ENCODE peak calls at places on chromosomes 5 and 9, in seven cellular contexts. T, A, M, B, U, J and L are unnamed samples.

GRCh38 chr5:68894673-68895072 is 199.1 kb upstream of the SLC30A5 start:
- DNase-seq in T (no peak), A (peak), M (no peak), B (no peak), U (no peak), J (peak), L (no peak)

GRCh38 chr5:77168187-77168883 is 42.1 kb upstream of the PDE8B start:
- DNase-seq in T (no peak), A (no peak), M (no peak), B (peak), U (no peak), J (no peak), L (no peak)

GRCh38 chr5:135193213-135194125 is 159.4 kb upstream of the PITX1 start:
- DNase-seq in T (no peak), A (peak), M (no peak), B (peak), U (no peak), J (no peak), L (peak)

GRCh38 chr9:133792721-133793470 is 54.7 kb upstream of the SARDH start:
- DNase-seq in T (peak), A (peak), M (peak), B (peak), U (no peak), J (peak), L (peak)

GRCh38 chr9:133956520-133957076 is 35.5 kb downstream of the VAV2 start:
- DNase-seq in T (no peak), A (peak), M (peak), B (peak), U (no peak), J (peak), L (peak)

GRCh38 chr9:135379540-135380267 is 99.9 kb upstream of the PPP1R26 start:
- DNase-seq in T (no peak), A (no peak), M (no peak), B (no peak), U (no peak), J (no peak), L (no peak)

GRCh38 chr5:20832204-20833080 is 844.4 kb upstream of the CDH18 start:
- DNase-seq in T (no peak), A (no peak), M (no peak), B (no peak), U (no peak), J (no peak), L (no peak)

GRCh38 chr9:20692554-20692953 is 8.5 kb downstream of the FOCAD start:
- DNase-seq in T (no peak), A (peak), M (no peak), B (peak), U (no peak), J (peak), L (peak)

GRCh38 chr5:141882594-141883183 is 4.5 kb upstream of the PCDH1 start:
- DNase-seq in T (no peak), A (peak), M (peak), B (no peak), U (no peak), J (no peak), L (no peak)

GRCh38 chr5:84378961-84379360 is 5.7 kb downstream of the EDIL3 start:
- DNase-seq in T (no peak), A (no peak), M (no peak), B (peak), U (no peak), J (no peak), L (peak)

GRCh38 chr9:90871327-90871935 is 69.8 kb downstream of the SYK start:
- DNase-seq in T (no peak), A (no peak), M (no peak), B (no peak), U (no peak), J (peak), L (no peak)

GRCh38 chr5:116652196-116652729 is 77.6 kb upstream of the SEMA6A start:
- DNase-seq in T (peak), A (peak), M (peak), B (peak), U (peak), J (peak), L (peak)

GRCh38 chr5:143217065-143217803 is 186.3 kb downstream of the NR3C1 start:
- DNase-seq in T (no peak), A (peak), M (no peak), B (peak), U (no peak), J (no peak), L (peak)

GRCh38 chr9:27749838-27750237 is 176.6 kb upstream of the C9orf72 start:
- DNase-seq in T (no peak), A (peak), M (peak), B (no peak), U (peak), J (no peak), L (no peak)

GRCh38 chr5:11046160-11046559 is 285.1 kb upstream of the DAP start:
- DNase-seq in T (no peak), A (peak), M (peak), B (peak), U (no peak), J (no peak), L (peak)

GRCh38 chr9:132588098-132588497 is 5.7 kb downstream of the BARHL1 start:
- DNase-seq in T (no peak), A (no peak), M (no peak), B (no peak), U (no peak), J (no peak), L (no peak)

GRCh38 chr5:35900997-35901396 is 37.4 kb downstream of the CAPSL start:
- DNase-seq in T (no peak), A (no peak), M (no peak), B (no peak), U (no peak), J (no peak), L (no peak)

GRCh38 chr9:134226221-134226930 is 62.0 kb upstream of the RNU6ATAC start:
- DNase-seq in T (no peak), A (no peak), M (no peak), B (peak), U (no peak), J (no peak), L (peak)

GRCh38 chr5:84403773-84404172 is 19.1 kb upstream of the EDIL3 start:
- DNase-seq in T (no peak), A (no peak), M (no peak), B (peak), U (no peak), J (no peak), L (peak)

DNA sequence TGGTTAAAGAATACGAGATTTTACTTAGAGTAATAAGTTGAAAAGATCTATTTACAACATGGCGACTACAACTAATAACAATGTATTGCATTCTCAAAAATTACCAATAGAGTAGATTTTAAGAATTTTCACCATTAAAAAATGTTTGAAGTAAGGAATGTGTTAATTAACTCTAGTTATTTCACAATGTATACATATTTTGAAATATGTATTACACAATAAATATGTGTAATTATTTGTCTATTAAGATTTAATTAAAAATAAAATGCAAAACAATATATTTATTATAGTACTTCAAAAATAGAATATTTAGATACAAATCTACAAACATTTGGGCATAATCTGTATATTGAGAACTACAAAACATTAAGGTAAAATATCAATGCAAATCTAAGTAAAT is 1326.3 kb upstream of the CDH6 start:
- DNase-seq in T (no peak), A (no peak), M (no peak), B (no peak), U (no peak), J (no peak), L (no peak)
- H2AK5ac ChIP-seq in T (no peak), A (no peak), M (no peak), B (no peak), U (no peak), J (no peak), L (no peak)

GRCh38 chr5:78430816-78431215 is 70.4 kb downstream of the SCAMP1 start:
- DNase-seq in T (no peak), A (no peak), M (no peak), B (no peak), U (no peak), J (no peak), L (no peak)
- H3K18ac ChIP-seq in T (no peak), A (no peak), M (no peak), B (no peak), U (no peak), J (no peak), L (no peak)

DNA sequence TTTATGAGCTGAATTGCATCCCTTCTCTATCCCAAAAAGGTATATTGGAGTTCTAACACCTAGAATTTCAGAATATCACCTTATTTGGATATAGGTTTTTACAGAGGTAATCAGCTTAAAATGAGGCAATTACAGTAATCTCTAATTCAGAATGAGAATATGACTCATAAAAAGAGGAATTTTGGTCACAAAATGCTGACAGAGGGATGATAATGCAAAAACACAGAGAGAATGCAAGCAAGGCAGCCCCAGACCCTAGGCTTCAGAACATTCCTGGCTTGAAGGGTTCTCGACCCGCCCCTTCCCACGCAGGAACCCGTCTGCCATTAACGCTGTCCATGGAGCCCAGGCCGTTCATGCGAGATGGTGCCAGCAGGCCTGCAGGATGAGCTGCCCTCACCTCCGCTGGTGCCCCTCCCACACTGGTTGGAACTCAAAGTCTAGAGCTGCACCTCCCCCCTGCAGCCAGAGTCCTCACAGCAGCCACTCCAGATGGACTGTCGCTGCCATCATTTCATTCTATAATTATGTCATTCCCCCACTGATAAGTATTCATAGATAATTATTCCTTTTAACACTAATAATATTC is 1173.4 kb upstream of the ACO1 start:
- DNase-seq in T (no peak), A (peak), M (peak), B (no peak), U (no peak), J (no peak), L (peak)
- H2AK5ac ChIP-seq in T (no peak), A (no peak), M (no peak), B (no peak), U (no peak), J (no peak), L (no peak)

GRCh38 chr5:175572922-175573321 is 84.9 kb upstream of the HRH2 start:
- DNase-seq in T (no peak), A (no peak), M (no peak), B (peak), U (no peak), J (no peak), L (peak)
- H3K18ac ChIP-seq in T (no peak), A (no peak), M (no peak), B (no peak), U (no peak), J (no peak), L (no peak)

GRCh38 chr9:29685531-29685930 is 2112.2 kb upstream of the C9orf72 start:
- DNase-seq in T (no peak), A (no peak), M (no peak), B (no peak), U (no peak), J (no peak), L (no peak)
- H2AK5ac ChIP-seq in T (no peak), A (no peak), M (no peak), B (no peak), U (no peak), J (no peak), L (no peak)

DNA sequence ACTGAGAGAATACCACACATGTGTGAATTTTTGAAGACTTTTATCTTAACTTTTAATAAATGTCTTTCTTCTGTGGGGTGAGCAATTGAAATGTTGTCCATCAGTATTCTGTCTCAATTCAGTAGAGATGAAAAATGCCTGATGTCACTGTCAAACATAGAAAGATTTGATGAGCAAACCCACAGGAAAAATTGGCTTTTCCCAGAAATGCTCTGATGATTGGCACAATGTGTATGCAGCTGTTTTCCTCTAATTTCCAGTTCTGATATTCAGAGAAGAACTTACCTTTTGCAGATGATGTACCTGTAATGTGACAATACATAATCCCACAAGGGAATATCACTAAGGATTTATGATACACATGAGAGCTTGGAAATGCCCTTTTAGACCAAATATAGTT is 340.0 kb downstream of the PTPRD start:
- DNase-seq in T (no peak), A (no peak), M (no peak), B (no peak), U (no peak), J (no peak), L (no peak)
- H3K18ac ChIP-seq in T (no peak), A (no peak), M (no peak), B (no peak), U (no peak), J (no peak), L (no peak)

DNA sequence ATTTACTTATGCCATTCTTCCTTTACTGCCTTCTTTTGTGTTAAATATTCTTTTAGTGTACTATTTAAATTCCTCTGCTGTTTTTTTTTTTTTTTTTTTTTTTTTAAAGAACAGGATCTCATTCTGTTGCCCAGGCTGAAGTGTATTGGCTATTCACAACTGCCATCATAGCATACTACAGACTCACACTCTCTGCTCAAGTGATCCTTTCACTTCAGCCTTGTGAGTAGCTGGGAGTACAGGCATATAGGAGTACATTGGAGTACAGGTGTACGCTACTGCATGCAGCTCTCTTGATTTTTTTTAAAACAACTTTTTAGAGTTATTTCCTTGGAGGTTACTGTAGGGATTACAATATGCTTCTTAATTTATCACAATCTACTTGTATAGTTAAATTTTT is 56.1 kb downstream of the NIPBL start:
- DNase-seq in T (no peak), A (no peak), M (no peak), B (no peak), U (no peak), J (no peak), L (no peak)
- H2AK5ac ChIP-seq in T (no peak), A (no peak), M (no peak), B (no peak), U (no peak), J (no peak), L (no peak)

GRCh38 chr9:23644326-23644725 is 181.7 kb downstream of the ELAVL2 start:
- DNase-seq in T (no peak), A (no peak), M (no peak), B (no peak), U (no peak), J (no peak), L (no peak)
- H3K18ac ChIP-seq in T (peak), A (no peak), M (no peak), B (no peak), U (no peak), J (no peak), L (no peak)

DNA sequence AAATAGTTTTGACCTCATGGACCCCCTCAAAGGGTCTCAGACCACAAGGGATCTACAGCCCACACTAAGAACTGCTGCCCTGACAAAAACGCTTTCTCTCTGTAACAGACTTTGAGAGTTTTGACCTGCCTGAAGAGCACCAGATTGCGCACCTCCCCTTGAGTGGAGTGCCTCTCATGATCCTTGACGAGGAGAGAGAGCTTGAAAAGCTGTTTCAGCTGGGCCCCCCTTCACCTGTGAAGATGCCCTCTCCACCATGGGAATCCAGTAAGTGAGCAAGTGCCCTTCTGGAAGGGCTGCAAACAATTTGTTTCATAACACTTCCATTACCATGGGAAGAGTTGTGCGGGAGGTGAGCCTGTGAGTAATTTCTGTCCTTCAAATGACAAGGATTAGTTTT is 6.0 kb downstream of the PTTG1 start:
- DNase-seq in T (no peak), A (no peak), M (no peak), B (no peak), U (no peak), J (no peak), L (no peak)
- H2AK5ac ChIP-seq in T (no peak), A (no peak), M (no peak), B (no peak), U (no peak), J (no peak), L (no peak)